ENCODE peak calls at places on chromosomes 13 and 19, in four cellular contexts. One of them, this sample, is unnamed.
A peak's percentile ranks its signal among the peaks of the same experiment; 100 is the strongest.

GRCh38 chr13:37870489-37870845 is 895 bp upstream of the TRPC4 start:
- DNase-seq in GM23248: no peak
- DNase-seq in iPS DF 6.9: no peak
- DNase-seq in tibial artery: no peak
- DNase-seq in this sample: no peak

GRCh38 chr19:7981199-7981598 is 24.2 kb downstream of the ELAVL1 start:
- DNase-seq in GM23248: no peak
- DNase-seq in iPS DF 6.9: no peak
- DNase-seq in tibial artery: no peak
- DNase-seq in this sample: no peak

GRCh38 chr13:53310786-53311185 is 282.2 kb downstream of the OLFM4 start:
- DNase-seq in GM23248: no peak
- DNase-seq in iPS DF 6.9: no peak
- DNase-seq in tibial artery: no peak
- DNase-seq in this sample: no peak

GRCh38 chr19:6132482-6132881 is 3.0 kb upstream of the ACSBG2 start:
- DNase-seq in GM23248: no peak
- DNase-seq in iPS DF 6.9: no peak
- DNase-seq in tibial artery: no peak
- DNase-seq in this sample: no peak

GRCh38 chr13:27797228-27797624 is 4.9 kb downstream of the GSX1 start:
- DNase-seq in GM23248: peak; percentile 49
- DNase-seq in iPS DF 6.9: no peak
- DNase-seq in tibial artery: no peak
- DNase-seq in this sample: no peak

GRCh38 chr13:26529441-26529840 is 28.0 kb upstream of the WASF3 start:
- DNase-seq in GM23248: peak; percentile 66
- DNase-seq in iPS DF 6.9: peak; percentile 33
- DNase-seq in tibial artery: no peak
- DNase-seq in this sample: no peak

GRCh38 chr13:99796175-99796819 is 175.3 kb downstream of the ZIC5 start:
- DNase-seq in GM23248: peak; percentile 46
- DNase-seq in iPS DF 6.9: peak; percentile 66
- DNase-seq in tibial artery: no peak
- DNase-seq in this sample: no peak

GRCh38 chr19:54030895-54031586 is 32.7 kb downstream of the VSTM1 start:
- DNase-seq in GM23248: peak; percentile 50
- DNase-seq in iPS DF 6.9: no peak
- DNase-seq in tibial artery: no peak
- DNase-seq in this sample: no peak

GRCh38 chr13:75715598-75716523 is 79.7 kb downstream of the LMO7 start:
- DNase-seq in GM23248: no peak
- DNase-seq in iPS DF 6.9: no peak
- DNase-seq in tibial artery: no peak
- DNase-seq in this sample: no peak

GRCh38 chr19:703651-704446 is 4.9 kb upstream of the PALM start:
- DNase-seq in GM23248: peak; percentile 61
- DNase-seq in iPS DF 6.9: peak; percentile 75
- DNase-seq in tibial artery: no peak
- DNase-seq in this sample: no peak

GRCh38 chr13:113978741-113979481 is 5.0 kb upstream of the C13orf46 start:
- DNase-seq in GM23248: no peak
- DNase-seq in iPS DF 6.9: no peak
- DNase-seq in tibial artery: peak; percentile 60
- DNase-seq in this sample: no peak

GRCh38 chr13:51364404-51365008 is 25.0 kb downstream of the SERPINE3 start:
- DNase-seq in GM23248: peak; percentile 66
- DNase-seq in iPS DF 6.9: no peak
- DNase-seq in tibial artery: no peak
- DNase-seq in this sample: no peak

GRCh38 chr19:15022752-15023151 is 26.5 kb upstream of the CASP14 start:
- DNase-seq in GM23248: no peak
- DNase-seq in iPS DF 6.9: no peak
- DNase-seq in tibial artery: no peak
- DNase-seq in this sample: no peak

GRCh38 chr13:112874751-112875300 is 94.2 kb upstream of the MCF2L start:
- DNase-seq in GM23248: no peak
- DNase-seq in iPS DF 6.9: no peak
- DNase-seq in tibial artery: no peak
- DNase-seq in this sample: no peak

GRCh38 chr13:110307697-110308376 is 753 bp downstream of the COL4A2 start:
- DNase-seq in GM23248: peak; percentile 70
- DNase-seq in iPS DF 6.9: no peak
- DNase-seq in tibial artery: peak; percentile 76
- DNase-seq in this sample: no peak
- H3K4me3 ChIP-seq in GM23248: peak overlapping the region; percentile 89
- H3K4me3 ChIP-seq in iPS DF 6.9: peak overlapping the region; percentile 89
- H3K4me3 ChIP-seq in tibial artery: peak overlapping the region; percentile 97
- H3K4me3 ChIP-seq in this sample: peak overlapping the region; percentile 76

DNA sequence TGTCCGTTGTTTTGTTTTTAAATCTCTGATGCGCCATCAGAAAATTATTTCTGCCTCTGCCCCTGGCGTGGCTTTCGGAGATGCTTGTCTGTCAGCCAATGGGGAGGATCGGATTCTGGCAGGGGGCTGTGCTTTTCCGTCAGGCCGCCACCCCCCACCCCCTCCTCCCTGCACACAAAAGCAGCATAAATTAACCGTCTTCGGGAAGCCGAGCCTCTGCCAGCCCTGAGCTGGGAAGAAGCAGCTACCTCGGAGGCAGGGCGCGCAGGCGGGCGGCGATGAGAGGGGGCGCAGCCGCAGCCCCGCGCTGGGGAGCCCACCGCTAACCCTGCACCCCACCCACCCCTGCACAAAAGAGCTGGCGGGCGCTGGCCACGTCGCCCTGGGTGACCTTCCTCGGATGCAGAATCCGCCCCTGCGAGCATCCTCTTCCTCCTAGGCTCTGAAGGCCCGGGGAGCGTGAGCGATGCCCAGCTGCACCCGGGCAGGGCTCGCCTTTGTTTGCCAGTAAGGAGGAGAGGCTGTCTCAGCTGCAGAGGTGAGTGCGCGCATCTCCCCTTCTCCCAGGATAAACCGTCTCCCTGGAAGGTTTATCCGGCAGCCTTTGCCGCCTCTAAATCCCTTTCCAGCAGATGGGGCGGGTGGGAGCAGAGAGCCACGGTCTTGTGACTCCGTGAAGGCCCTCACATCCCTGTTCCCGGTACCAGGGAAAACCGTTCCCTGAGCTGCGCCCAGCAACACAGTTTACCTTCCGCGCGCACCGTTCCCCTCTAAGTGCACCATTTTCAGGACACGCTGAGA is at the start of gene ATCAY:
- DNase-seq in GM23248: no peak
- DNase-seq in iPS DF 6.9: no peak
- DNase-seq in tibial artery: no peak
- DNase-seq in this sample: no peak
- H3K27me3 ChIP-seq in GM23248: peaks cover 33% of the 10 kb centered on the region
- H3K27me3 ChIP-seq in iPS DF 6.9: no peaks in the 10 kb centered on the region
- H3K27me3 ChIP-seq in tibial artery: peaks cover 11% of the 10 kb centered on the region
- H3K27me3 ChIP-seq in this sample: peaks cover 15% of the 10 kb centered on the region

DNA sequence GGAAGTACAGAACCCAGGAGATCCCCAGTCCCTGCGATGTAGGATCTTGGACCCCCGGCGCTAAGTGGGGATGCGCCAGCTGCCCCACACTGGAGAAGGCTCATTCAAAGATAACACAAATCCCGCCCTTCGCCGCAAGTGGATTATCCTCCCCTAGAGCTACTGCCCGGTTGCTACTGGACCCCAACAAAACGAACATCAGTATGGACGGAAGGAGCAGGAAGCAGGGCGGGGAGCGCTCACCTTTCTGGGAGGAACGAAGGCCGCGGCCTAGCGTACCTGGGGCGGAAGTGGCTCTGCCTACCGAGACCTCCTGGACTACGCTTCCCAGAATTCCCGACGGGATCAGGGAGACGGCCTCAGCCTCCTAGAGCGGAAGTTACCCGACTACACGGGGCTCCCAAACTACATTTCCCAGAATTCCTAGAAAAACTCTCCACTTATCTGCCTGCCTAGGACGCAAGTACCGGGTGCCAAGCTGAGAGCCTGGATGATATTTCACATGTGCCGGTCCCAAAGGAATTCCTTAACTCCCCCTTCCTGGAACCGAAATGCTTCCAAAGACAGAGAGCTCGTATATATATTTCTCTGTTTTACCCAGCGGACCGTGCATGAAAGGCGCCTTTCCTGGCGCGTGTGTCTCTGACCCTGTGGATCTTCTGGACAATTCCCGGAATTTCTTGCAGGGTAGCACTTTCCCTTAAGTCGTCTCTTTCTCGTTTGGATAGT is at the start of gene ZNF112:
- DNase-seq in GM23248: peak; percentile 91
- DNase-seq in iPS DF 6.9: peak; percentile 91
- DNase-seq in tibial artery: peak; percentile 93
- DNase-seq in this sample: peak; percentile 69
- H3K4me3 ChIP-seq in GM23248: peak within 1 kb of the TSS; percentile 88
- H3K4me3 ChIP-seq in iPS DF 6.9: peak within 1 kb of the TSS; percentile 94
- H3K4me3 ChIP-seq in tibial artery: peak within 1 kb of the TSS; percentile 55
- H3K4me3 ChIP-seq in this sample: peak within 1 kb of the TSS; percentile 69

DNA sequence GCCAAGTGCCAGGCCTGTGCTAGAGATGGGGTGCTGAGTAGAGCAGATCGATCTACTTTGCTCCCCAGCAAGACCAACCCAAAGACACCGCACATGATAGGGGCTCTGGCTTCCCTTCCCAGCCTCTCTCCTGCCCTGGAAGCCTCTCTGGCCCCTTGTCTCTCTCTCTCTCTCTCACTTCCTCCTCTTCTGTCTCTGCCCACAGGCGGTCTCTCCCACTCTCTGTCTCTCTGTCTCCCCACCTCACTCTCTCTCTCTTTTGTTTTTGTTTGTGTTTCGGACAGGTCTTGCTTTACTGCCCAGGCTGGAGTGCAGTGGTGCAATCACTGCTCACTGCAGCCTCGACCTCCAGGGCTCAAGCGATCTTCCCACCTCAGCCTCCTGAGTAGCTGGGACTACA is 1.3 kb downstream of the SELENOV start:
- DNase-seq in GM23248: no peak
- DNase-seq in iPS DF 6.9: no peak
- DNase-seq in tibial artery: no peak
- DNase-seq in this sample: no peak
- H3K27me3 ChIP-seq in GM23248: peaks cover 37% of the 10 kb centered on the region
- H3K27me3 ChIP-seq in iPS DF 6.9: no peaks in the 10 kb centered on the region
- H3K27me3 ChIP-seq in tibial artery: peaks cover 4% of the 10 kb centered on the region
- H3K27me3 ChIP-seq in this sample: peaks cover 36% of the 10 kb centered on the region

GRCh38 chr13:106472621-106473020 is 62.8 kb downstream of the EFNB2 start:
- DNase-seq in GM23248: no peak
- DNase-seq in iPS DF 6.9: no peak
- DNase-seq in tibial artery: no peak
- DNase-seq in this sample: no peak
- H3K4me3 ChIP-seq in GM23248: peak overlapping the region; percentile 72
- H3K4me3 ChIP-seq in iPS DF 6.9: no peak overlapping the region
- H3K4me3 ChIP-seq in tibial artery: peak overlapping the region; percentile 19
- H3K4me3 ChIP-seq in this sample: no peak overlapping the region

GRCh38 chr19:41447732-41448332 is 4.9 kb downstream of the ERICH4 start:
- DNase-seq in GM23248: no peak
- DNase-seq in iPS DF 6.9: no peak
- DNase-seq in tibial artery: no peak
- DNase-seq in this sample: no peak
- H3K27me3 ChIP-seq in GM23248: peaks cover 8% of the 10 kb centered on the region
- H3K27me3 ChIP-seq in iPS DF 6.9: no peaks in the 10 kb centered on the region
- H3K27me3 ChIP-seq in tibial artery: no peaks in the 10 kb centered on the region
- H3K27me3 ChIP-seq in this sample: peaks cover 3% of the 10 kb centered on the region

DNA sequence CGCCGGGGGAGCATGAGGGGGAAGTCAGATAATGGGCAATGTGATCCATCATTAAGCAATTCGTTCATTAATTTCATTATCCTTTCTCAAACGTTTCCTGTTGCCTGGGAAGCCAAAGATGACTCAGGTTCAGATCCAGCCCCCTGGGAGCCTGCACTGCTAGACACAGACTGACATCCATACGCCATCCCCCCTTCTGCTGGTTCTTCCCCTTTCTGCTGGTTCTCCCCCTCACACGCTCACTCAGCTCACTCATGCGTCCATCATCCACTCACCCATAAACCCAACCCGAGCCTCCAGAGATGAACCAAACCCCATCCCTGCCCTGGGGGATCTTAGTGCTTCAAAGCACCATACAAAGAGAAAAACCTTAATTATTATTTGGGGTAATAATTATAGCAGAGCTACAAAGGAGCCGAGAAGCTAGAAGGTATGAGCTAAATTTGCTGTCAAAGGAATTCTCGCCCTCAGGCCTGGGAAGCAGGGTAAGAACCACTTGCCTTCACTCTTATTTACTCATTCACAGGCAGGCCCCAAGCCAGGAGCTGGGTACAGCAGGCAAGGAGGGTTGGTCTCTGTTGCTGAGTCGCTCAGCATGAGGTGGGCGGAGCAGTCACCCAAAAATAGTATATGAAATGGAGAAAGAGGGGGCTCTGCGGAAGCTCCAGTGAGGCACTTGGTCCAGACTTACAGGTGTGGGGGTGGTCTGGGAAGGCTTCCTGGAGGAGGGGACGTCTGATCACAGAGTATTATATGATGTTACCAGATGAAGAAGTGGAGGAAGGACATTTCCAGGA is 7.0 kb upstream of the ZNF444 start:
- DNase-seq in GM23248: peak; percentile 63
- DNase-seq in iPS DF 6.9: no peak
- DNase-seq in tibial artery: no peak
- DNase-seq in this sample: no peak
- H3K4me3 ChIP-seq in GM23248: no peak overlapping the region
- H3K4me3 ChIP-seq in iPS DF 6.9: no peak overlapping the region
- H3K4me3 ChIP-seq in tibial artery: no peak overlapping the region
- H3K4me3 ChIP-seq in this sample: no peak overlapping the region

GRCh38 chr19:1777149-1777548 is 23.8 kb downstream of the ONECUT3 start:
- DNase-seq in GM23248: no peak
- DNase-seq in iPS DF 6.9: no peak
- DNase-seq in tibial artery: no peak
- DNase-seq in this sample: no peak
- H3K27me3 ChIP-seq in GM23248: peaks cover 67% of the 10 kb centered on the region
- H3K27me3 ChIP-seq in iPS DF 6.9: peaks cover 40% of the 10 kb centered on the region
- H3K27me3 ChIP-seq in tibial artery: peaks cover 9% of the 10 kb centered on the region
- H3K27me3 ChIP-seq in this sample: peaks cover 38% of the 10 kb centered on the region

DNA sequence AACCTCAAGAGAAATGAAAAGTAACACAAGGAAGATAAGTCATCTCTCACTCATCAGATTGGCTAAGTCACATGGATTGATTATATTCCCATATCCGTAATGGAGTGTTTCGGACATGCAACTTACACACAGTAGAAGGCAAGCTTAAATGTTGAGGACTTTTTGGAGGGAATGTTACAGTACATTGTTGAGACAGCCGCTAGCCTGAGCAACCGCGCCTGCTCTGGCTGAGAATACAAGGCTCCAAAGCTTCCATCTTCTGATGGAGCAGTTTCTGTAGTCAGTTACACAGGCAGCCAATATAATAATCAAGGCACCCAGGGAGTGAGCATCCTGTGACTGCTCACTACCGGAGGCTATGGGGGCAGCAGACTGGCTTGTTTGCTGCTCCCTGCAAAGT is 1.0 kb upstream of the CRYL1 start:
- DNase-seq in GM23248: peak; percentile 48
- DNase-seq in iPS DF 6.9: no peak
- DNase-seq in tibial artery: no peak
- DNase-seq in this sample: no peak
- H3K4me3 ChIP-seq in GM23248: peak overlapping the region; percentile 80
- H3K4me3 ChIP-seq in iPS DF 6.9: no peak overlapping the region
- H3K4me3 ChIP-seq in tibial artery: peak overlapping the region; percentile 97
- H3K4me3 ChIP-seq in this sample: peak overlapping the region; percentile 71

GRCh38 chr19:32363175-32363574 is 17.8 kb downstream of the ZNF507 start:
- DNase-seq in GM23248: no peak
- DNase-seq in iPS DF 6.9: no peak
- DNase-seq in tibial artery: no peak
- DNase-seq in this sample: no peak

GRCh38 chr19:32361574-32362317 is 16.3 kb downstream of the ZNF507 start:
- DNase-seq in GM23248: no peak
- DNase-seq in iPS DF 6.9: no peak
- DNase-seq in tibial artery: no peak
- DNase-seq in this sample: no peak

GRCh38 chr19:32363632-32364031 is 18.2 kb downstream of the ZNF507 start:
- DNase-seq in GM23248: no peak
- DNase-seq in iPS DF 6.9: no peak
- DNase-seq in tibial artery: no peak
- DNase-seq in this sample: no peak

GRCh38 chr19:32362318-32362691 is 16.9 kb downstream of the ZNF507 start:
- DNase-seq in GM23248: no peak
- DNase-seq in iPS DF 6.9: no peak
- DNase-seq in tibial artery: no peak
- DNase-seq in this sample: no peak

GRCh38 chr19:32364040-32364439 is 18.6 kb downstream of the ZNF507 start:
- DNase-seq in GM23248: no peak
- DNase-seq in iPS DF 6.9: no peak
- DNase-seq in tibial artery: no peak
- DNase-seq in this sample: no peak
- H3K27me3 ChIP-seq in GM23248: no peaks in the 10 kb centered on the region
- H3K27me3 ChIP-seq in iPS DF 6.9: no peaks in the 10 kb centered on the region
- H3K27me3 ChIP-seq in tibial artery: no peaks in the 10 kb centered on the region
- H3K27me3 ChIP-seq in this sample: no peaks in the 10 kb centered on the region